ENCODE peak calls at places on chromosomes 3 and 15, in eight cellular contexts. Y is GM23248, W is PC-3, X is fibroblast of lung, Z is right atrium auricular region, B is HCT116, P is A549, F is neuronal stem cell. H is an unnamed sample.

GRCh38 chr3:89173546-89173945 is 66.1 kb downstream of the EPHA3 start:
- DNase-seq in Z (no peak), X (peak; percentile 34), P (no peak), Y (peak; percentile 8), W (no peak), F (no peak), B (no peak), H (no peak)

GRCh38 chr3:190205739-190206138 is 85.0 kb upstream of the P3H2 start:
- DNase-seq in F (no peak), Z (no peak), W (peak; percentile 53), P (peak; percentile 25), X (peak; percentile 52), Y (peak; percentile 91), B (no peak), H (no peak)

GRCh38 chr3:187922704-187923393 is 177.6 kb upstream of the BCL6 start:
- DNase-seq in Y (peak; percentile 47), Z (no peak), P (no peak), X (peak; percentile 38), B (no peak), F (no peak), W (peak; percentile 63), H (no peak)

GRCh38 chr3:12483364-12483763 is 916 bp upstream of the TSEN2 start:
- DNase-seq in Z (no peak), Y (peak; percentile 24), B (no peak), W (peak; percentile 35), X (peak; percentile 42), P (no peak), F (no peak), H (no peak)

GRCh38 chr3:169034401-169034800 is 629.1 kb downstream of the MECOM start:
- DNase-seq in P (no peak), F (no peak), W (no peak), B (no peak), X (peak; percentile 71), Z (no peak), Y (peak; percentile 77), H (no peak)

GRCh38 chr3:107409365-107409764 is 32.1 kb downstream of the CCDC54 start:
- DNase-seq in W (no peak), F (no peak), X (no peak), Z (no peak), B (no peak), P (no peak), Y (no peak), H (no peak)

GRCh38 chr15:40937762-40938529 is 8.8 kb downstream of the DLL4 start:
- DNase-seq in X (no peak), P (peak; percentile 92), Y (peak; percentile 44), F (no peak), W (peak; percentile 79), Z (no peak), B (peak; percentile 64), H (no peak)

GRCh38 chr3:178325330-178325729 is 210.9 kb upstream of the KCNMB2 start:
- DNase-seq in P (no peak), Y (peak; percentile 59), Z (no peak), F (no peak), X (peak; percentile 75), W (peak; percentile 61), B (no peak), H (no peak)

GRCh38 chr3:4804161-4805058 is 174.8 kb upstream of the BHLHE40 start:
- DNase-seq in X (no peak), F (no peak), P (no peak), Z (no peak), W (no peak), Y (no peak), B (no peak), H (no peak)

GRCh38 chr15:36959746-36960145 is 140.6 kb downstream of the MEIS2 start:
- DNase-seq in P (no peak), Z (no peak), X (no peak), Y (no peak), W (no peak), B (no peak), F (no peak), H (no peak)

GRCh38 chr15:36335211-36335610 is 244.2 kb upstream of the CDIN1 start:
- DNase-seq in W (peak; percentile 86), B (no peak), P (no peak), Z (no peak), F (no peak), Y (no peak), X (no peak), H (no peak)

GRCh38 chr3:43291546-43291945 is 5.2 kb downstream of the SNRK start:
- DNase-seq in F (no peak), P (no peak), X (no peak), Z (no peak), W (no peak), B (no peak), Y (no peak), H (no peak)
- H3K27ac ChIP-seq in F (no peak overlapping the region), P (no peak overlapping the region), X (no peak overlapping the region), Z (no peak overlapping the region), W (no peak overlapping the region), B (no peak overlapping the region), Y (no peak overlapping the region), H (no peak overlapping the region)

GRCh38 chr3:7585052-7585451 is 724.1 kb downstream of the GRM7 start:
- DNase-seq in W (no peak), Y (no peak), Z (no peak), F (no peak), B (no peak), X (no peak), P (no peak), H (no peak)
- H3K9me3 ChIP-seq in W (peaks cover 38% of the 10 kb centered on the region), Y (peaks cover 4% of the 10 kb centered on the region), Z (no peaks in the 10 kb centered on the region), F (no peaks in the 10 kb centered on the region), B (no peaks in the 10 kb centered on the region), X (no peaks in the 10 kb centered on the region), P (no peaks in the 10 kb centered on the region), H (no peaks in the 10 kb centered on the region)

GRCh38 chr3:137761563-137762503 is 2.3 kb upstream of the SOX14 start:
- DNase-seq in X (no peak), P (no peak), B (no peak), W (no peak), Z (no peak), F (no peak), Y (no peak), H (no peak)
- H3K4me3 ChIP-seq in X (no peak overlapping the region), P (no peak overlapping the region), B (no peak overlapping the region), W (no peak overlapping the region), Z (no peak overlapping the region), F (no peak overlapping the region), Y (no peak overlapping the region), H (peak overlapping the region; percentile 20)

GRCh38 chr3:13545952-13546454 is 2.9 kb upstream of the FBLN2 start:
- DNase-seq in B (no peak), Z (no peak), X (no peak), W (no peak), F (no peak), P (no peak), Y (no peak), H (no peak)
- H3K27ac ChIP-seq in B (no peak overlapping the region), Z (peak overlapping the region; percentile 79), X (no peak overlapping the region), W (no peak overlapping the region), F (no peak overlapping the region), P (peak overlapping the region; percentile 86), Y (peak overlapping the region; percentile 37), H (no peak overlapping the region)

DNA sequence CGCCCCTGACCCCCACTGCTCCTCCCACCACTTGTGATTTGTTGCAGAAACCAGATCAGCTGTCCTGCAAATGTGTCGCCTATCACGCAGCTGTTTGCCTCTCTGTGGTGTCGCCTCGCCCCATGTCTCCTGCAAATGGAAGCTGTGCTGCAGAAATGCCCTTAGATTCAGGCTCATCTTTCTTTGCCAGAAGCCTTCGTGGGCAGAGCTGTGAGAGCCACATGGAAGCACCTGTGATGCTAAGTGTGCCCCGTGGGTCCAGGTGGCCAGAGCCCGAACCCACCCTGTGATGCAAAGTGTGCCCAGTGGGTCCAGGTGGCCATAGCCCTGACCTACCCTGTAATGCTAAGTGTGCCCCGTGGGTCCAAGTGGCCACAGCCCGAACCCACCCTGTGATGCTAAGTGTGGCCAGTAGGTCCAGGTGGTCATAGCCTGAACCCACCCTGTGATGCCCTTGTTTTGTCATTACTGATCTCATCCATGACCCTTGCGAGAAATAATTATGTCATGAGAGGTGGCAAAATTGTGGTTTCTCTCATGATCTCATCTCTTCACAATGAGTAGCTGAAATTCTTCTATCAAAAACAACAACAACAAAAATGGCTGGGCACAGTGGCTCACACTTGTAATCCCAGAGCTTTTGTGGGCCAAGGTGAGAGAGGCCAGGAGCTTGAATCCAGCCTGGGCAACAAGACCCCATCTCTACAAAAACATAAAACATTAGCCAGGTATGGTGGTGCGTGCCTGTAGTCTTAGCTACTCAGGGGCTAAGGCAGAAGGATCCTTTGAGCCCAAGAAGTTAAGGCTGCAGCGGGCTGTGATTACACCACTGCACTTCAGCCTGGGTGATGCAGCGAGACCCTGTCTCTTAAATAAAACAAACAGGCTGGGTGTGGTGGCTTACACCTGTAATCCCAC is 187.4 kb downstream of the GOLGA6L6 start:
- DNase-seq in F (no peak), B (no peak), Y (no peak), P (no peak), W (no peak), Z (peak; percentile 59), X (no peak), H (no peak)
- H3K9me3 ChIP-seq in F (peaks cover 33% of the 10 kb centered on the region), B (peaks cover 72% of the 10 kb centered on the region), Y (no peaks in the 10 kb centered on the region), P (peaks cover 25% of the 10 kb centered on the region), W (peaks cover 5% of the 10 kb centered on the region), Z (no peaks in the 10 kb centered on the region), X (peaks cover 16% of the 10 kb centered on the region), H (no peaks in the 10 kb centered on the region)

GRCh38 chr15:26729030-26729429 is 43.8 kb downstream of the GABRB3 start:
- DNase-seq in W (no peak), Y (no peak), B (no peak), P (no peak), F (no peak), Z (no peak), X (no peak), H (no peak)
- H3K4me3 ChIP-seq in W (no peak overlapping the region), Y (no peak overlapping the region), B (no peak overlapping the region), P (no peak overlapping the region), F (no peak overlapping the region), Z (no peak overlapping the region), X (no peak overlapping the region), H (no peak overlapping the region)

H was measured in WERI-Rb-1.